ENCODE peak calls at places on chromosomes 3 and 15, in six cellular contexts. One of them, this sample, is unnamed.

GRCh38 chr3:74267583-74268184 is 346.8 kb downstream of the CNTN3 start:
- DNase-seq in stomach: no peak
- DNase-seq in choroid plexus epithelial cell: peak; percentile 87
- DNase-seq in ovary: no peak
- DNase-seq in type B pancreatic cell: no peak
- DNase-seq in astrocyte: peak; percentile 16
- DNase-seq in this sample: no peak

GRCh38 chr3:183013074-183013473 is 32.7 kb upstream of the DCUN1D1 start:
- DNase-seq in choroid plexus epithelial cell: no peak
- DNase-seq in astrocyte: no peak
- DNase-seq in stomach: no peak
- DNase-seq in type B pancreatic cell: no peak
- DNase-seq in ovary: no peak
- DNase-seq in this sample: no peak

GRCh38 chr3:52771702-52772101 is 962 bp upstream of the NEK4 start:
- DNase-seq in type B pancreatic cell: no peak
- DNase-seq in ovary: peak; percentile 18
- DNase-seq in choroid plexus epithelial cell: no peak
- DNase-seq in astrocyte: no peak
- DNase-seq in stomach: no peak
- DNase-seq in this sample: no peak

GRCh38 chr15:41985236-41986160 is 13.1 kb upstream of the EHD4 start:
- DNase-seq in astrocyte: no peak
- DNase-seq in ovary: no peak
- DNase-seq in choroid plexus epithelial cell: no peak
- DNase-seq in stomach: peak; percentile 11
- DNase-seq in type B pancreatic cell: no peak
- DNase-seq in this sample: peak; percentile 79

GRCh38 chr15:61824291-61824690 is 236.0 kb downstream of the VPS13C start:
- DNase-seq in ovary: no peak
- DNase-seq in astrocyte: no peak
- DNase-seq in type B pancreatic cell: no peak
- DNase-seq in choroid plexus epithelial cell: no peak
- DNase-seq in stomach: no peak
- DNase-seq in this sample: peak; percentile 11

GRCh38 chr3:127796045-127796720 is 26.1 kb downstream of the MGLL start:
- DNase-seq in astrocyte: no peak
- DNase-seq in stomach: no peak
- DNase-seq in type B pancreatic cell: no peak
- DNase-seq in choroid plexus epithelial cell: no peak
- DNase-seq in ovary: no peak
- DNase-seq in this sample: no peak

GRCh38 chr3:188306435-188306980 is 152.6 kb downstream of the LPP start:
- DNase-seq in astrocyte: no peak
- DNase-seq in type B pancreatic cell: no peak
- DNase-seq in choroid plexus epithelial cell: no peak
- DNase-seq in ovary: no peak
- DNase-seq in stomach: no peak
- DNase-seq in this sample: no peak

GRCh38 chr3:4897765-4898453 is 81.3 kb upstream of the BHLHE40 start:
- DNase-seq in astrocyte: peak; percentile 47
- DNase-seq in choroid plexus epithelial cell: peak; percentile 15
- DNase-seq in stomach: no peak
- DNase-seq in type B pancreatic cell: no peak
- DNase-seq in ovary: no peak
- DNase-seq in this sample: no peak

GRCh38 chr15:68700395-68701123 is 120.1 kb downstream of the ANP32A start:
- DNase-seq in ovary: peak; percentile 82
- DNase-seq in astrocyte: peak; percentile 65
- DNase-seq in type B pancreatic cell: no peak
- DNase-seq in choroid plexus epithelial cell: peak; percentile 66
- DNase-seq in stomach: no peak
- DNase-seq in this sample: no peak

GRCh38 chr15:69593981-69594966 is 141.7 kb downstream of the RPLP1 start:
- DNase-seq in stomach: peak; percentile 92
- DNase-seq in type B pancreatic cell: peak; percentile 79
- DNase-seq in ovary: peak; percentile 65
- DNase-seq in choroid plexus epithelial cell: peak; percentile 73
- DNase-seq in astrocyte: peak; percentile 93
- DNase-seq in this sample: no peak

GRCh38 chr3:80043226-80043625 is 275.4 kb upstream of the ROBO1 start:
- DNase-seq in type B pancreatic cell: no peak
- DNase-seq in ovary: no peak
- DNase-seq in choroid plexus epithelial cell: no peak
- DNase-seq in stomach: no peak
- DNase-seq in astrocyte: no peak
- DNase-seq in this sample: no peak

GRCh38 chr15:63889831-63890230 is 56.1 kb upstream of the HERC1 start:
- DNase-seq in choroid plexus epithelial cell: no peak
- DNase-seq in ovary: no peak
- DNase-seq in stomach: no peak
- DNase-seq in astrocyte: no peak
- DNase-seq in type B pancreatic cell: no peak
- DNase-seq in this sample: no peak

GRCh38 chr15:101697488-101697887 is 26.8 kb downstream of the TARS3 start:
- DNase-seq in type B pancreatic cell: no peak
- DNase-seq in choroid plexus epithelial cell: no peak
- DNase-seq in stomach: no peak
- DNase-seq in astrocyte: no peak
- DNase-seq in ovary: no peak
- DNase-seq in this sample: no peak

GRCh38 chr3:76731471-76731870 is 308.4 kb upstream of the ROBO2 start:
- DNase-seq in astrocyte: no peak
- DNase-seq in choroid plexus epithelial cell: no peak
- DNase-seq in type B pancreatic cell: no peak
- DNase-seq in stomach: no peak
- DNase-seq in ovary: no peak
- DNase-seq in this sample: no peak

GRCh38 chr3:133112666-133113065 is 74.5 kb downstream of the TMEM108 start:
- DNase-seq in ovary: no peak
- DNase-seq in stomach: no peak
- DNase-seq in choroid plexus epithelial cell: no peak
- DNase-seq in astrocyte: no peak
- DNase-seq in type B pancreatic cell: no peak
- DNase-seq in this sample: no peak

GRCh38 chr3:197734667-197735318 is 1.9 kb downstream of the RUBCN start:
- DNase-seq in choroid plexus epithelial cell: no peak
- DNase-seq in stomach: no peak
- DNase-seq in ovary: no peak
- DNase-seq in type B pancreatic cell: no peak
- DNase-seq in astrocyte: no peak
- DNase-seq in this sample: no peak

GRCh38 chr3:59772416-59773408 is 722.9 kb upstream of the CFAP20DC start:
- DNase-seq in ovary: no peak
- DNase-seq in stomach: no peak
- DNase-seq in choroid plexus epithelial cell: no peak
- DNase-seq in type B pancreatic cell: no peak
- DNase-seq in astrocyte: no peak
- DNase-seq in this sample: no peak

GRCh38 chr3:58135712-58136543 is 74.8 kb downstream of the DNASE1L3 start:
- DNase-seq in ovary: no peak
- DNase-seq in astrocyte: no peak
- DNase-seq in type B pancreatic cell: no peak
- DNase-seq in stomach: no peak
- DNase-seq in choroid plexus epithelial cell: peak; percentile 30
- DNase-seq in this sample: no peak
- TF ChIP-seq CTCF in ovary: no peak
- TF ChIP-seq CTCF in astrocyte: peak; percentile 48
- TF ChIP-seq CTCF in type B pancreatic cell: peak; percentile 63
- TF ChIP-seq CTCF in stomach: no peak
- TF ChIP-seq CTCF in choroid plexus epithelial cell: peak; percentile 52
- TF ChIP-seq CTCF in this sample: no peak

GRCh38 chr3:97673357-97673997 is 91.1 kb upstream of the ARL6 start:
- DNase-seq in ovary: no peak
- DNase-seq in astrocyte: no peak
- DNase-seq in type B pancreatic cell: no peak
- DNase-seq in choroid plexus epithelial cell: no peak
- DNase-seq in stomach: no peak
- DNase-seq in this sample: no peak
- TF ChIP-seq CTCF in ovary: no peak
- TF ChIP-seq CTCF in astrocyte: no peak
- TF ChIP-seq CTCF in type B pancreatic cell: no peak
- TF ChIP-seq CTCF in choroid plexus epithelial cell: no peak
- TF ChIP-seq CTCF in stomach: no peak
- TF ChIP-seq CTCF in this sample: no peak

DNA sequence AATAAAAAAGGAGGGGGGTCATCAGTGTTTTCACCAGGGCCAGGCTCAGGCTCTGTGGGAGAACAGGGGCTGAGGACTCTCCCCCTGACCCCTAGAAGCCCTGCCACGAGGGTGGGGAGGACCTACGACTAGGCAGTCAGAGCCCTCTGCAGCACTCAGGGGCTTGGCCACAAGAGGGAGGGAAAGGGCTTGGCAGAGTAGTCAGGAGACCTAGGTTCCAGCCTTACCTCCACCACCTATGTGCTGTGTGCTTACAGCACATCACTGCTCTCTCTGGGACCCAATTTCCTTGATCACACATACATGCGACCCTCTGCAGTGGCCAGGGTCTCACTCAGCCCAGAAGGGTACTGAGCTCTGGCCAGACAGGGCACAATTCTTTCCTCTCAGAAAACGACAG is 16.3 kb upstream of the SKIC8 start:
- DNase-seq in ovary: peak; percentile 0
- DNase-seq in astrocyte: no peak
- DNase-seq in stomach: no peak
- DNase-seq in type B pancreatic cell: no peak
- DNase-seq in choroid plexus epithelial cell: peak; percentile 42
- DNase-seq in this sample: no peak
- TF ChIP-seq CTCF in ovary: no peak
- TF ChIP-seq CTCF in astrocyte: no peak
- TF ChIP-seq CTCF in stomach: no peak
- TF ChIP-seq CTCF in type B pancreatic cell: peak; percentile 69
- TF ChIP-seq CTCF in choroid plexus epithelial cell: peak; percentile 58
- TF ChIP-seq CTCF in this sample: no peak

GRCh38 chr3:156751461-156752025 is 74.6 kb upstream of the LEKR1 start:
- DNase-seq in astrocyte: peak; percentile 90
- DNase-seq in ovary: peak; percentile 57
- DNase-seq in stomach: no peak
- DNase-seq in type B pancreatic cell: no peak
- DNase-seq in choroid plexus epithelial cell: peak; percentile 92
- DNase-seq in this sample: no peak
- TF ChIP-seq CTCF in astrocyte: peak; percentile 9
- TF ChIP-seq CTCF in ovary: no peak
- TF ChIP-seq CTCF in stomach: no peak
- TF ChIP-seq CTCF in type B pancreatic cell: no peak
- TF ChIP-seq CTCF in choroid plexus epithelial cell: peak; percentile 47
- TF ChIP-seq CTCF in this sample: no peak

GRCh38 chr15:66921319-66921718 is 144.1 kb upstream of the SMAD3 start:
- DNase-seq in astrocyte: no peak
- DNase-seq in stomach: peak; percentile 48
- DNase-seq in type B pancreatic cell: no peak
- DNase-seq in choroid plexus epithelial cell: no peak
- DNase-seq in ovary: no peak
- DNase-seq in this sample: no peak

GRCh38 chr15:66922608-66923007 is 142.8 kb upstream of the SMAD3 start:
- DNase-seq in ovary: no peak
- DNase-seq in choroid plexus epithelial cell: no peak
- DNase-seq in stomach: no peak
- DNase-seq in type B pancreatic cell: no peak
- DNase-seq in astrocyte: no peak
- DNase-seq in this sample: no peak

GRCh38 chr15:66924889-66925288 is 140.5 kb upstream of the SMAD3 start:
- DNase-seq in type B pancreatic cell: no peak
- DNase-seq in stomach: no peak
- DNase-seq in ovary: no peak
- DNase-seq in choroid plexus epithelial cell: no peak
- DNase-seq in astrocyte: no peak
- DNase-seq in this sample: no peak

GRCh38 chr15:66925721-66926120 is 139.7 kb upstream of the SMAD3 start:
- DNase-seq in astrocyte: no peak
- DNase-seq in choroid plexus epithelial cell: no peak
- DNase-seq in ovary: no peak
- DNase-seq in type B pancreatic cell: no peak
- DNase-seq in stomach: no peak
- DNase-seq in this sample: no peak

GRCh38 chr15:66923438-66923881 is 141.9 kb upstream of the SMAD3 start:
- DNase-seq in choroid plexus epithelial cell: peak; percentile 40
- DNase-seq in type B pancreatic cell: no peak
- DNase-seq in astrocyte: no peak
- DNase-seq in stomach: peak; percentile 40
- DNase-seq in ovary: no peak
- DNase-seq in this sample: no peak
- TF ChIP-seq CTCF in choroid plexus epithelial cell: peak; percentile 66
- TF ChIP-seq CTCF in type B pancreatic cell: peak; percentile 77
- TF ChIP-seq CTCF in astrocyte: peak; percentile 47
- TF ChIP-seq CTCF in stomach: no peak
- TF ChIP-seq CTCF in ovary: no peak
- TF ChIP-seq CTCF in this sample: no peak

DNA sequence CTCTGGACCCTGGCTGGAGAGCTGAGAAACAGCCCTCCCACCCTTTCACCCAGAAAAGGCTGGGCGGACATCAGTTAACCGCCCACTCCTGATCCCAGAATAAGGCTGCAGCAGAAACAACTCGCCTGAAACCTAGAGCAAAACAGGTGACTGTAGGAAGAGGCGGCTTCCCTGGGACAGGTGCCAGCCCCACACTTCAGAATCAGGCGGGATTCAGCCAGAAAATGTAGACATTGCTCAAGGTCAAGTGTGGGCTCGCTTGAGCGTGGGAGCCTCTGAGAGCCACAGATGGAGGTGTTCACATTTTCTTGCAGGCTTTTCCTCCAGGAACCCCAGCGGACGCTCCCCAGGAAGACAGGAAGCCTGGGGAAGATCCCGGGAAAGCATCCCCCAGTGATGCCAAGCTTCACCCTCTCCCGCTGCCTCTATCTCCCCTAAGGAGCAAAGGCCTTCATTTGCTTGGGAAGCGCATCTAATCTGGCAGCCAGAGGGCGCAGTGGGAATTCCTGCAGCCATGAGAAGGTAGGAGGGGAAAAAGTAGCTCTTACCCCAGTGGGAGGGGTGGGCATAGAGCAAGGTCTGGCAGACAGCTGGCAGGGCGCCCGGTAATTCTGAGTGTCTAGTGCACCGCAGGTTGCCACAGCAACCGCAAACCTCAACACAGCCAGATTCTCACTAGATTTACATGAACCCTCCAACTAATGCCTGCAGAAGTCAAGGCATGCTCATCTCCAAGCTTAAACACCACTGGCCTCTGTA is 77.7 kb downstream of the OCA2 start:
- DNase-seq in type B pancreatic cell: no peak
- DNase-seq in astrocyte: peak; percentile 78
- DNase-seq in stomach: no peak
- DNase-seq in ovary: peak; percentile 75
- DNase-seq in choroid plexus epithelial cell: peak; percentile 87
- DNase-seq in this sample: no peak
- TF ChIP-seq CTCF in type B pancreatic cell: peak; percentile 59
- TF ChIP-seq CTCF in astrocyte: peak; percentile 42
- TF ChIP-seq CTCF in stomach: no peak
- TF ChIP-seq CTCF in ovary: no peak
- TF ChIP-seq CTCF in choroid plexus epithelial cell: peak; percentile 69
- TF ChIP-seq CTCF in this sample: peak; percentile 27

GRCh38 chr3:35473956-35474355 is 165.4 kb upstream of the ARPP21 start:
- DNase-seq in stomach: no peak
- DNase-seq in ovary: no peak
- DNase-seq in type B pancreatic cell: no peak
- DNase-seq in choroid plexus epithelial cell: no peak
- DNase-seq in astrocyte: no peak
- DNase-seq in this sample: no peak
- TF ChIP-seq CTCF in stomach: no peak
- TF ChIP-seq CTCF in ovary: no peak
- TF ChIP-seq CTCF in type B pancreatic cell: no peak
- TF ChIP-seq CTCF in choroid plexus epithelial cell: no peak
- TF ChIP-seq CTCF in astrocyte: no peak
- TF ChIP-seq CTCF in this sample: no peak

GRCh38 chr3:98801042-98801747 is 38.1 kb downstream of the ST3GAL6 start:
- DNase-seq in type B pancreatic cell: no peak
- DNase-seq in stomach: no peak
- DNase-seq in choroid plexus epithelial cell: no peak
- DNase-seq in astrocyte: no peak
- DNase-seq in ovary: no peak
- DNase-seq in this sample: no peak
- TF ChIP-seq CTCF in type B pancreatic cell: peak; percentile 27
- TF ChIP-seq CTCF in stomach: no peak
- TF ChIP-seq CTCF in choroid plexus epithelial cell: peak; percentile 38
- TF ChIP-seq CTCF in astrocyte: peak; percentile 16
- TF ChIP-seq CTCF in ovary: no peak
- TF ChIP-seq CTCF in this sample: no peak